ENCODE peak calls at places on chromosomes 12 and 14, in six cellular contexts. I, N, Y, Z, W and B are unnamed samples.

GRCh38 chr12:4626543-4626942 is 22.3 kb downstream of the AKAP3 start:
- DNase-seq in Y (no peak), W (no peak), Z (no peak), N (no peak), I (no peak), B (peak)

GRCh38 chr12:110794623-110795280 is 52.0 kb upstream of the CCDC63 start:
- DNase-seq in W (peak), Y (no peak), Z (no peak), N (no peak), I (no peak), B (no peak)

GRCh38 chr12:86729798-86730197 is 473.6 kb upstream of the MGAT4C start:
- DNase-seq in Y (no peak), I (no peak), W (no peak), Z (no peak), N (no peak), B (no peak)

GRCh38 chr12:102965281-102966155 is 8.0 kb downstream of the ASCL1 start:
- DNase-seq in W (no peak), Z (no peak), Y (no peak), N (no peak), I (no peak), B (no peak)

GRCh38 chr12:65155784-65156183 is 13.6 kb upstream of the LEMD3 start:
- DNase-seq in N (no peak), W (no peak), Y (no peak), I (no peak), Z (no peak), B (no peak)

GRCh38 chr14:51627313-51627712 is 24.4 kb upstream of the FRMD6 start:
- DNase-seq in N (no peak), W (no peak), Y (no peak), Z (no peak), I (no peak), B (no peak)

GRCh38 chr12:126700115-126700514 is 1566.9 kb upstream of the TMEM132C start:
- DNase-seq in Z (no peak), I (no peak), W (no peak), Y (no peak), N (no peak), B (peak)

GRCh38 chr14:50725761-50726160 is 57.7 kb upstream of the SAV1 start:
- DNase-seq in Y (no peak), N (no peak), Z (no peak), W (no peak), I (no peak), B (no peak)

GRCh38 chr12:12216349-12217017 is 50.4 kb downstream of the LRP6 start:
- DNase-seq in Z (no peak), W (no peak), I (no peak), Y (no peak), N (peak), B (no peak)

GRCh38 chr12:71636704-71637115 is 26.9 kb downstream of the ZFC3H1 start:
- DNase-seq in W (no peak), Z (no peak), I (no peak), Y (peak), N (peak), B (peak)

GRCh38 chr12:47648056-47648579 is 57.7 kb downstream of the RPAP3 start:
- DNase-seq in I (no peak), W (no peak), N (no peak), Y (no peak), Z (no peak), B (no peak)

GRCh38 chr12:111429760-111430417 is 24.2 kb downstream of the SH2B3 start:
- DNase-seq in Z (peak), N (no peak), W (no peak), I (peak), Y (no peak), B (no peak)

GRCh38 chr12:50924131-50924438 is 28.3 kb upstream of the HIGD1C start:
- DNase-seq in Y (no peak), I (no peak), Z (no peak), N (peak), W (no peak), B (no peak)

GRCh38 chr12:6821271-6821673 is 349 bp upstream of the GPR162 start:
- DNase-seq in I (no peak), Y (no peak), W (peak), Z (no peak), N (no peak), B (peak)

GRCh38 chr12:88242161-88242925 is 100.2 kb downstream of the TMTC3 start:
- DNase-seq in Y (peak), W (no peak), Z (no peak), I (no peak), N (peak), B (peak)

GRCh38 chr14:92783813-92784431 is 10.2 kb upstream of the GOLGA5 start:
- DNase-seq in W (no peak), Y (peak), N (peak), Z (no peak), I (no peak), B (peak)